ENCODE peak calls at places on chromosomes 11 and 22, in six cellular contexts. One of them, this sample, is unnamed.

GRCh38 chr22:22936190-22936914 is 48.7 kb downstream of the IGLL5 start:
- DNase-seq in mucosa of gallbladder: no peak
- DNase-seq in NCI-H2107: no peak
- DNase-seq in amygdala: no peak
- DNase-seq in KBM-7: no peak
- DNase-seq in neural crest cell: no peak
- DNase-seq in this sample: no peak

GRCh38 chr11:120068114-120068573 is 69.8 kb downstream of the TRIM29 start:
- DNase-seq in mucosa of gallbladder: no peak
- DNase-seq in NCI-H2107: no peak
- DNase-seq in amygdala: no peak
- DNase-seq in KBM-7: peak
- DNase-seq in neural crest cell: no peak
- DNase-seq in this sample: peak

GRCh38 chr22:47571616-47572015 is 809.2 kb downstream of the TBC1D22A start:
- DNase-seq in mucosa of gallbladder: no peak
- DNase-seq in NCI-H2107: no peak
- DNase-seq in amygdala: no peak
- DNase-seq in KBM-7: no peak
- DNase-seq in neural crest cell: no peak
- DNase-seq in this sample: no peak

GRCh38 chr11:75850787-75851186 is 35.8 kb downstream of the UVRAG start:
- DNase-seq in mucosa of gallbladder: no peak
- DNase-seq in NCI-H2107: no peak
- DNase-seq in amygdala: no peak
- DNase-seq in KBM-7: peak
- DNase-seq in neural crest cell: no peak
- DNase-seq in this sample: no peak

GRCh38 chr11:73404048-73404447 is 27.8 kb downstream of the RELT start:
- DNase-seq in mucosa of gallbladder: peak
- DNase-seq in NCI-H2107: no peak
- DNase-seq in amygdala: peak
- DNase-seq in KBM-7: peak
- DNase-seq in neural crest cell: peak
- DNase-seq in this sample: peak

GRCh38 chr22:41238570-41239442 is 1.9 kb downstream of the CHADL start:
- DNase-seq in mucosa of gallbladder: no peak
- DNase-seq in NCI-H2107: no peak
- DNase-seq in amygdala: no peak
- DNase-seq in KBM-7: no peak
- DNase-seq in neural crest cell: no peak
- DNase-seq in this sample: no peak

GRCh38 chr11:115775846-115776245 is 271.6 kb upstream of the CADM1 start:
- DNase-seq in mucosa of gallbladder: no peak
- DNase-seq in NCI-H2107: no peak
- DNase-seq in amygdala: no peak
- DNase-seq in KBM-7: no peak
- DNase-seq in neural crest cell: no peak
- DNase-seq in this sample: no peak

GRCh38 chr11:106950067-106950491 is 68.2 kb downstream of the GUCY1A2 start:
- DNase-seq in mucosa of gallbladder: no peak
- DNase-seq in NCI-H2107: no peak
- DNase-seq in amygdala: no peak
- DNase-seq in KBM-7: no peak
- DNase-seq in neural crest cell: no peak
- DNase-seq in this sample: peak

GRCh38 chr11:124793466-124794278 is 6.5 kb downstream of the MSANTD2 start:
- DNase-seq in mucosa of gallbladder: no peak
- DNase-seq in NCI-H2107: no peak
- DNase-seq in amygdala: no peak
- DNase-seq in KBM-7: peak
- DNase-seq in neural crest cell: no peak
- DNase-seq in this sample: no peak

GRCh38 chr11:46391578-46392420 is at the start of gene CHRM4:
- DNase-seq in mucosa of gallbladder: no peak
- DNase-seq in NCI-H2107: peak
- DNase-seq in amygdala: no peak
- DNase-seq in KBM-7: peak
- DNase-seq in neural crest cell: peak
- DNase-seq in this sample: peak

GRCh38 chr22:48156603-48157355 is 1394.3 kb downstream of the TBC1D22A start:
- DNase-seq in mucosa of gallbladder: no peak
- DNase-seq in NCI-H2107: no peak
- DNase-seq in amygdala: no peak
- DNase-seq in KBM-7: no peak
- DNase-seq in neural crest cell: no peak
- DNase-seq in this sample: no peak

GRCh38 chr11:63488789-63489188 is 2.2 kb downstream of the PLAAT5 start:
- DNase-seq in mucosa of gallbladder: no peak
- DNase-seq in NCI-H2107: no peak
- DNase-seq in amygdala: no peak
- DNase-seq in KBM-7: no peak
- DNase-seq in neural crest cell: no peak
- DNase-seq in this sample: no peak

GRCh38 chr22:23400286-23400981 is 179.7 kb downstream of the IGLL1 start:
- DNase-seq in mucosa of gallbladder: no peak
- DNase-seq in NCI-H2107: peak
- DNase-seq in amygdala: no peak
- DNase-seq in KBM-7: no peak
- DNase-seq in neural crest cell: no peak
- DNase-seq in this sample: no peak

GRCh38 chr11:48172818-48173609 is 43.6 kb upstream of the OR4B1 start:
- DNase-seq in mucosa of gallbladder: peak
- DNase-seq in NCI-H2107: peak
- DNase-seq in amygdala: peak
- DNase-seq in KBM-7: peak
- DNase-seq in neural crest cell: peak
- DNase-seq in this sample: peak

GRCh38 chr11:3200388-3201111 is 18.1 kb downstream of the MRGPRG start:
- DNase-seq in mucosa of gallbladder: no peak
- DNase-seq in NCI-H2107: no peak
- DNase-seq in amygdala: no peak
- DNase-seq in KBM-7: no peak
- DNase-seq in neural crest cell: no peak
- DNase-seq in this sample: peak

GRCh38 chr22:31081963-31082605 is 966 bp downstream of the SMTN start:
- DNase-seq in mucosa of gallbladder: no peak
- DNase-seq in NCI-H2107: no peak
- DNase-seq in amygdala: no peak
- DNase-seq in KBM-7: no peak
- DNase-seq in neural crest cell: no peak
- DNase-seq in this sample: no peak

GRCh38 chr11:126403658-126404057 is 48.2 kb downstream of the ST3GAL4 start:
- DNase-seq in mucosa of gallbladder: no peak
- DNase-seq in NCI-H2107: no peak
- DNase-seq in amygdala: no peak
- DNase-seq in KBM-7: no peak
- DNase-seq in neural crest cell: no peak
- DNase-seq in this sample: no peak

GRCh38 chr11:26319906-26320305 is 12.0 kb upstream of the ANO3 start:
- DNase-seq in mucosa of gallbladder: peak
- DNase-seq in NCI-H2107: no peak
- DNase-seq in amygdala: no peak
- DNase-seq in KBM-7: no peak
- DNase-seq in neural crest cell: no peak
- DNase-seq in this sample: no peak

GRCh38 chr11:68992743-68993255 is 12.0 kb upstream of the MRGPRD start:
- DNase-seq in mucosa of gallbladder: no peak
- DNase-seq in NCI-H2107: no peak
- DNase-seq in amygdala: no peak
- DNase-seq in KBM-7: no peak
- DNase-seq in neural crest cell: no peak
- DNase-seq in this sample: no peak

GRCh38 chr11:43582024-43582836 is 98.3 kb upstream of the HSD17B12 start:
- DNase-seq in mucosa of gallbladder: no peak
- DNase-seq in NCI-H2107: no peak
- DNase-seq in amygdala: no peak
- DNase-seq in KBM-7: no peak
- DNase-seq in neural crest cell: no peak
- DNase-seq in this sample: no peak

GRCh38 chr22:43921361-43921760 is 2.2 kb upstream of the PNPLA3 start:
- DNase-seq in mucosa of gallbladder: no peak
- DNase-seq in NCI-H2107: no peak
- DNase-seq in amygdala: no peak
- DNase-seq in KBM-7: no peak
- DNase-seq in neural crest cell: no peak
- DNase-seq in this sample: no peak

GRCh38 chr11:11279956-11280689 is 72.9 kb downstream of the CSNK2A3 start:
- DNase-seq in mucosa of gallbladder: no peak
- DNase-seq in NCI-H2107: no peak
- DNase-seq in amygdala: no peak
- DNase-seq in KBM-7: peak
- DNase-seq in neural crest cell: no peak
- DNase-seq in this sample: no peak

GRCh38 chr11:92380882-92381281 is 156.3 kb downstream of the FAT3 start:
- DNase-seq in mucosa of gallbladder: no peak
- DNase-seq in NCI-H2107: no peak
- DNase-seq in amygdala: no peak
- DNase-seq in KBM-7: no peak
- DNase-seq in neural crest cell: no peak
- DNase-seq in this sample: no peak

GRCh38 chr22:22210889-22211833 is 33.4 kb upstream of the VPREB1 start:
- DNase-seq in mucosa of gallbladder: no peak
- DNase-seq in NCI-H2107: no peak
- DNase-seq in amygdala: no peak
- DNase-seq in KBM-7: no peak
- DNase-seq in neural crest cell: no peak
- DNase-seq in this sample: no peak

GRCh38 chr22:49394116-49394785 is 433.4 kb downstream of the BRD1 start:
- DNase-seq in mucosa of gallbladder: no peak
- DNase-seq in NCI-H2107: no peak
- DNase-seq in amygdala: no peak
- DNase-seq in KBM-7: no peak
- DNase-seq in neural crest cell: no peak
- DNase-seq in this sample: peak

GRCh38 chr22:49602481-49602880 is 225.2 kb downstream of the BRD1 start:
- DNase-seq in mucosa of gallbladder: no peak
- DNase-seq in NCI-H2107: no peak
- DNase-seq in amygdala: no peak
- DNase-seq in KBM-7: no peak
- DNase-seq in neural crest cell: no peak
- DNase-seq in this sample: no peak

GRCh38 chr11:27211370-27212127 is 151.5 kb downstream of the CCDC34 start:
- DNase-seq in mucosa of gallbladder: no peak
- DNase-seq in NCI-H2107: no peak
- DNase-seq in amygdala: no peak
- DNase-seq in KBM-7: peak
- DNase-seq in neural crest cell: peak
- DNase-seq in this sample: no peak

GRCh38 chr11:57530215-57530595 is 349 bp downstream of the TIMM10 start:
- DNase-seq in mucosa of gallbladder: peak
- DNase-seq in NCI-H2107: no peak
- DNase-seq in amygdala: no peak
- DNase-seq in KBM-7: no peak
- DNase-seq in neural crest cell: peak
- DNase-seq in this sample: no peak

GRCh38 chr11:76610871-76611475 is 59.6 kb downstream of the LRRC32 start:
- DNase-seq in mucosa of gallbladder: no peak
- DNase-seq in NCI-H2107: no peak
- DNase-seq in amygdala: no peak
- DNase-seq in KBM-7: no peak
- DNase-seq in neural crest cell: no peak
- DNase-seq in this sample: no peak

GRCh38 chr22:28734393-28734792 is 7.2 kb downstream of the CHEK2 start:
- DNase-seq in mucosa of gallbladder: no peak
- DNase-seq in NCI-H2107: no peak
- DNase-seq in amygdala: no peak
- DNase-seq in KBM-7: no peak
- DNase-seq in neural crest cell: no peak
- DNase-seq in this sample: no peak

GRCh38 chr11:100670140-100670539 is 16.9 kb upstream of the ARHGAP42 start:
- DNase-seq in mucosa of gallbladder: no peak
- DNase-seq in NCI-H2107: no peak
- DNase-seq in amygdala: no peak
- DNase-seq in KBM-7: no peak
- DNase-seq in neural crest cell: no peak
- DNase-seq in this sample: no peak

GRCh38 chr11:130040281-130040940 is 29.3 kb upstream of the APLP2 start:
- DNase-seq in mucosa of gallbladder: no peak
- DNase-seq in NCI-H2107: no peak
- DNase-seq in amygdala: no peak
- DNase-seq in KBM-7: no peak
- DNase-seq in neural crest cell: no peak
- DNase-seq in this sample: peak

GRCh38 chr22:49972163-49973017 is 11.8 kb downstream of the PIM3 start:
- DNase-seq in mucosa of gallbladder: no peak
- DNase-seq in NCI-H2107: no peak
- DNase-seq in amygdala: no peak
- DNase-seq in KBM-7: no peak
- DNase-seq in neural crest cell: peak
- DNase-seq in this sample: no peak

GRCh38 chr22:47210112-47210657 is 447.7 kb downstream of the TBC1D22A start:
- DNase-seq in mucosa of gallbladder: no peak
- DNase-seq in NCI-H2107: no peak
- DNase-seq in amygdala: no peak
- DNase-seq in KBM-7: no peak
- DNase-seq in neural crest cell: no peak
- DNase-seq in this sample: no peak

GRCh38 chr22:43481528-43482309 is 69.9 kb downstream of the MPPED1 start:
- DNase-seq in mucosa of gallbladder: no peak
- DNase-seq in NCI-H2107: no peak
- DNase-seq in amygdala: no peak
- DNase-seq in KBM-7: peak
- DNase-seq in neural crest cell: no peak
- DNase-seq in this sample: no peak

GRCh38 chr11:134530826-134531225 is 118.8 kb upstream of the B3GAT1 start:
- DNase-seq in mucosa of gallbladder: no peak
- DNase-seq in NCI-H2107: no peak
- DNase-seq in amygdala: no peak
- DNase-seq in KBM-7: no peak
- DNase-seq in neural crest cell: no peak
- DNase-seq in this sample: no peak

This sample was measured in posterior cingulate gyrus.